ENCODE peak calls at places on chromosome 3, in five cellular contexts. P, M, J, T and S are unnamed samples.
A peak's percentile ranks its signal among the peaks of the same experiment; 100 is the strongest.

GRCh38 chr3:77601853-77602440 is 562.0 kb downstream of the ROBO2 start:
- DNase-seq in P (no peak), M (no peak), J (no peak), T (no peak), S (no peak)

GRCh38 chr3:120568624-120569023 is 27.5 kb upstream of the NDUFB4 start:
- DNase-seq in P (no peak), M (no peak), J (no peak), T (no peak), S (no peak)

GRCh38 chr3:68972358-68972979 is 40.1 kb upstream of the TAFA4 start:
- DNase-seq in P (peak; percentile 36), M (peak; percentile 70), J (peak; percentile 85), T (peak; percentile 77), S (peak; percentile 83)

GRCh38 chr3:177013681-177014280 is 183.5 kb downstream of the TBL1XR1 start:
- DNase-seq in P (no peak), M (no peak), J (no peak), T (no peak), S (no peak)

GRCh38 chr3:150177673-150178378 is 207.1 kb upstream of the PFN2 start:
- DNase-seq in P (peak; percentile 32), M (no peak), J (no peak), T (peak; percentile 32), S (no peak)

GRCh38 chr3:107829185-107829584 is 261.6 kb downstream of the CD47 start:
- DNase-seq in P (no peak), M (no peak), J (no peak), T (no peak), S (no peak)

GRCh38 chr3:116453676-116454346 is 8.5 kb upstream of the LSAMP start:
- DNase-seq in P (no peak), M (no peak), J (no peak), T (peak; percentile 46), S (no peak)

GRCh38 chr3:197428117-197428761 is 127.5 kb downstream of the BDH1 start:
- DNase-seq in P (peak; percentile 30), M (no peak), J (no peak), T (peak; percentile 50), S (peak; percentile 42)

GRCh38 chr3:113890256-113890900 is 51.8 kb downstream of the GRAMD1C start:
- DNase-seq in P (no peak), M (no peak), J (no peak), T (no peak), S (no peak)